ENCODE peak calls at places on chromosomes 3 and 15, in five cellular contexts. D, P, O, K and S are unnamed samples.

GRCh38 chr3:158717576-158717975 is 14.7 kb downstream of the RARRES1 start:
- DNase-seq in P (no peak), D (no peak), K (no peak), O (no peak), S (no peak)

GRCh38 chr15:44584162-44584749 is 47.3 kb downstream of the EIF3J start:
- DNase-seq in D (no peak), P (no peak), K (peak; percentile 46), O (no peak), S (no peak)

GRCh38 chr15:33195283-33195682 is 769 bp upstream of the FMN1 start:
- DNase-seq in K (no peak), P (no peak), D (no peak), O (no peak), S (peak; percentile 41)

GRCh38 chr3:5055352-5056004 is 66.6 kb upstream of the ARL8B start:
- DNase-seq in P (no peak), D (no peak), K (no peak), O (no peak), S (no peak)

GRCh38 chr15:63261311-63261710 is 16.1 kb upstream of the APH1B start:
- DNase-seq in D (no peak), K (no peak), O (no peak), P (no peak), S (no peak)

GRCh38 chr15:40771242-40771641 is 1.5 kb downstream of the C15orf62 start:
- DNase-seq in D (no peak), P (no peak), O (no peak), K (no peak), S (no peak)

GRCh38 chr3:60393946-60394345 is 857.3 kb downstream of the FHIT start:
- DNase-seq in O (no peak), K (no peak), D (no peak), P (no peak), S (no peak)

GRCh38 chr15:48406911-48407310 is 75.7 kb downstream of the DUT start:
- DNase-seq in P (no peak), D (no peak), K (no peak), O (no peak), S (no peak)

GRCh38 chr3:53550005-53550620 is 55.7 kb downstream of the CACNA1D start:
- DNase-seq in P (no peak), K (no peak), O (no peak), D (no peak), S (no peak)

GRCh38 chr3:128297401-128298138 is 144.3 kb downstream of the EEFSEC start:
- DNase-seq in P (peak; percentile 38), O (no peak), D (no peak), K (no peak), S (no peak)

GRCh38 chr15:33581032-33581431 is 270.3 kb downstream of the RYR3 start:
- DNase-seq in D (no peak), O (peak; percentile 52), P (peak; percentile 64), K (no peak), S (no peak)

GRCh38 chr3:127002195-127003174 is 19.6 kb downstream of the PLXNA1 start:
- DNase-seq in O (peak; percentile 67), D (peak; percentile 56), P (peak; percentile 84), K (peak; percentile 90), S (no peak)

GRCh38 chr3:6549296-6549695 is 311.6 kb upstream of the GRM7 start:
- DNase-seq in K (no peak), P (no peak), D (no peak), O (no peak), S (no peak)

GRCh38 chr3:51974963-51975856 is at the start of gene ABHD14A:
- DNase-seq in P (peak; percentile 61), K (peak; percentile 77), O (no peak), D (no peak), S (no peak)

GRCh38 chr3:134087046-134087974 is 57.6 kb upstream of the SLCO2A1 start:
- DNase-seq in P (no peak), D (no peak), O (no peak), K (no peak), S (no peak)

GRCh38 chr15:33402640-33403039 is 91.9 kb downstream of the RYR3 start:
- DNase-seq in K (no peak), P (no peak), D (no peak), O (no peak), S (no peak)

GRCh38 chr3:151561878-151562277 is 101.0 kb upstream of the IGSF10 start:
- DNase-seq in D (no peak), K (no peak), O (no peak), P (no peak), S (no peak)

DNA sequence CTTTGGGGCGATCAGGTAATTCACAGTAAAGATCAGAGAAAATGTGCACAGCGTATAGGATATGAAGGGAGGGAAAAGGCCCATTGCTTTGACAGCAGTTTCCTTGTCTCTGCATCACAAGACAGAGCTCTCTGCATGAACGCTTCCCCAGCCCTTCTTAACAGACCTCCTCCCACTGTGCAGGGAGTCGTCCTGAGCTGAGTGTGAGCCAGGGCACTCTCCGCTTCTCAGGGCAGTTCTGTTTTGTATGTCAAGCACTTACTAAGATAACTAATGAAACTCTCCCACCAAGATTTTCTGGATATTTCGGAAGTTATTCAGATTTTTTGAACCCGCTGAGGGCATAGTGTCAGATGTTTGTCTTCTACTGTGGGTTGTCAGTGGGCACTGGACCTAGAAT is 105.7 kb upstream of the C15orf61 start:
- DNase-seq in O (no peak), P (no peak), D (no peak), K (no peak), S (no peak)
- TF ChIP-seq CTCF in O (no peak), P (no peak), D (no peak), K (no peak), S (no peak)

GRCh38 chr3:141401584-141402475 is 33.5 kb downstream of the ZBTB38 start:
- DNase-seq in D (peak; percentile 27), O (no peak), P (peak; percentile 41), K (peak; percentile 61), S (no peak)
- TF ChIP-seq CTCF in D (no peak), O (no peak), P (no peak), K (no peak), S (no peak)

GRCh38 chr3:42749025-42749752 is 23.9 kb downstream of the CCDC13 start:
- DNase-seq in O (no peak), K (no peak), P (no peak), D (no peak), S (no peak)

GRCh38 chr3:42751609-42752008 is 21.4 kb downstream of the CCDC13 start:
- DNase-seq in O (no peak), D (no peak), P (no peak), K (no peak), S (no peak)

GRCh38 chr3:42747581-42747980 is 25.5 kb downstream of the CCDC13 start:
- DNase-seq in P (no peak), K (no peak), D (no peak), O (no peak), S (no peak)

GRCh38 chr3:42750834-42751233 is 22.2 kb downstream of the CCDC13 start:
- DNase-seq in D (no peak), K (no peak), P (no peak), O (no peak), S (no peak)

GRCh38 chr3:42749753-42750231 is 23.3 kb downstream of the CCDC13 start:
- DNase-seq in O (no peak), P (peak; percentile 19), D (no peak), K (no peak), S (no peak)
- TF ChIP-seq CTCF in O (peak; percentile 69), P (peak; percentile 21), D (peak; percentile 36), K (peak; percentile 27), S (peak; percentile 49)

DNA sequence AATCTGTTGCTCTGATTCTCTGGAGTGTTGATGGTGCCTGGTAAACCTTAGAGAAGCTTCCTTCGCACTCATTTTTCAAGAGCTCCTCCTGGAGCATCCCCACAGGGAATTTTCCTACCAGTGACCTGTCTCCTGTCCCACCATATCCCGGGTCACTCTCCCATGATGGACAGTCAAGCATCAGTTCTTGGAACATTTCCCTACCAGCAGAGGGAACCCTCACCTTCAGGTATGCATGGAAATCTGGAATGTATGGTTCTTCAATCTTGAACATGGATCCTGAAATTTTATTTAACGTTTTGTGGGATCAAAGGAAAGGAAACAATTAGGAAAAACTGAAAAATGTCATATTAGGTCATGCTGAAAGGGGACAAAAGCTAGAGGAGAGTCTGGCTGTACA is 153.8 kb downstream of the SPATA16 start:
- DNase-seq in P (peak; percentile 19), O (no peak), D (no peak), K (no peak), S (no peak)
- TF ChIP-seq CTCF in P (no peak), O (peak; percentile 71), D (peak; percentile 37), K (peak; percentile 22), S (peak; percentile 73)